ENCODE peak calls at places on chromosome X, in ten cellular contexts. F is suprapubic skin, U is nephron progenitor cell, D is HCT116, C is AG04450, J is hepatocyte, E is mammary epithelial cell, Z is upper lobe of right lung, R is PC-3, P is GM12865. H is an unnamed sample.

GRCh38 chrX:87299563-87300160 is 217.9 kb upstream of the KLHL4 start:
- DNase-seq in U (peak; percentile 3), F (no peak), R (peak; percentile 49), Z (no peak), J (peak; percentile 32), D (no peak), P (peak; percentile 12), C (no peak), E (peak; percentile 1), H (no peak)

GRCh38 chrX:21659320-21659719 is 1.2 kb upstream of the KLHL34 start:
- DNase-seq in J (no peak), E (no peak), U (no peak), P (no peak), R (no peak), F (no peak), C (no peak), D (no peak), Z (no peak), H (no peak)

GRCh38 chrX:24260827-24261550 is 52.9 kb downstream of the SUPT20HL2 start:
- DNase-seq in D (no peak), J (peak; percentile 38), P (peak; percentile 3), F (no peak), U (no peak), Z (no peak), C (no peak), R (no peak), E (no peak), H (no peak)

GRCh38 chrX:133918326-133918725 is 67.1 kb downstream of the GPC3 start:
- DNase-seq in D (no peak), F (no peak), P (no peak), C (no peak), Z (no peak), E (no peak), U (no peak), R (no peak), J (no peak), H (no peak)

GRCh38 chrX:126770179-126770578 is 49.4 kb upstream of the PRR32 start:
- DNase-seq in R (peak; percentile 46), D (no peak), U (no peak), C (no peak), E (peak; percentile 1), P (peak; percentile 0), F (no peak), J (peak; percentile 21), Z (no peak), H (no peak)

GRCh38 chrX:18377802-18378201 is 23.3 kb upstream of the SCML2 start:
- DNase-seq in Z (no peak), U (peak; percentile 18), P (peak; percentile 43), R (peak; percentile 54), E (no peak), F (no peak), C (no peak), J (peak; percentile 25), D (peak; percentile 29), H (no peak)

GRCh38 chrX:150621652-150622051 is 53.2 kb downstream of the MTM1 start:
- DNase-seq in C (no peak), Z (no peak), J (no peak), F (no peak), U (no peak), P (no peak), E (no peak), D (no peak), R (no peak), H (no peak)

GRCh38 chrX:138748480-138748879 is 37.0 kb upstream of the FGF13 start:
- DNase-seq in J (peak; percentile 33), F (no peak), Z (no peak), R (peak; percentile 50), D (no peak), U (no peak), C (no peak), P (peak; percentile 11), E (no peak), H (no peak)

GRCh38 chrX:2547746-2548145 is 47.0 kb upstream of the DHRSX start:
- DNase-seq in E (no peak), C (no peak), P (peak; percentile 7), U (no peak), J (no peak), D (no peak), R (no peak), F (no peak), Z (no peak), H (no peak)

GRCh38 chrX:151359931-151360871 is 36.8 kb upstream of the VMA21 start:
- DNase-seq in C (no peak), D (no peak), E (peak; percentile 2), R (peak; percentile 35), P (peak; percentile 16), U (peak; percentile 68), J (peak; percentile 40), F (no peak), Z (peak; percentile 66), H (no peak)

GRCh38 chrX:1380672-1381233 is 11.2 kb downstream of the SLC25A6 start:
- DNase-seq in P (no peak), J (no peak), D (no peak), F (no peak), Z (peak; percentile 56), E (no peak), C (no peak), R (no peak), U (no peak), H (no peak)

GRCh38 chrX:1213971-1214370 is 1.5 kb upstream of the CRLF2 start:
- DNase-seq in U (no peak), Z (no peak), F (no peak), P (no peak), R (no peak), E (no peak), J (no peak), C (no peak), D (no peak), H (no peak)

GRCh38 chrX:134460005-134460860 is at the start of gene HPRT1:
- DNase-seq in P (peak; percentile 86), Z (peak; percentile 90), F (peak; percentile 83), J (peak; percentile 88), R (peak; percentile 78), E (peak; percentile 65), D (peak; percentile 38), C (peak; percentile 13), U (peak; percentile 84), H (peak; percentile 87)

GRCh38 chrX:51955200-51955599 is 61.8 kb downstream of the MAGED1 start:
- DNase-seq in P (peak; percentile 80), Z (no peak), J (no peak), E (peak; percentile 79), C (no peak), U (no peak), D (no peak), R (peak; percentile 66), F (no peak), H (no peak)

GRCh38 chrX:1392376-1393130 is 640 bp upstream of the SLC25A6 start:
- DNase-seq in Z (peak; percentile 86), R (peak; percentile 45), E (peak; percentile 69), P (peak; percentile 58), F (no peak), J (peak; percentile 87), D (no peak), C (peak; percentile 15), U (peak; percentile 72), H (peak; percentile 92)

GRCh38 chrX:44903107-44903506 is 30.1 kb downstream of the KDM6A start:
- DNase-seq in Z (no peak), J (no peak), C (peak; percentile 3), U (no peak), E (peak; percentile 86), F (no peak), D (peak; percentile 33), P (peak; percentile 45), R (peak; percentile 81), H (no peak)

DNA sequence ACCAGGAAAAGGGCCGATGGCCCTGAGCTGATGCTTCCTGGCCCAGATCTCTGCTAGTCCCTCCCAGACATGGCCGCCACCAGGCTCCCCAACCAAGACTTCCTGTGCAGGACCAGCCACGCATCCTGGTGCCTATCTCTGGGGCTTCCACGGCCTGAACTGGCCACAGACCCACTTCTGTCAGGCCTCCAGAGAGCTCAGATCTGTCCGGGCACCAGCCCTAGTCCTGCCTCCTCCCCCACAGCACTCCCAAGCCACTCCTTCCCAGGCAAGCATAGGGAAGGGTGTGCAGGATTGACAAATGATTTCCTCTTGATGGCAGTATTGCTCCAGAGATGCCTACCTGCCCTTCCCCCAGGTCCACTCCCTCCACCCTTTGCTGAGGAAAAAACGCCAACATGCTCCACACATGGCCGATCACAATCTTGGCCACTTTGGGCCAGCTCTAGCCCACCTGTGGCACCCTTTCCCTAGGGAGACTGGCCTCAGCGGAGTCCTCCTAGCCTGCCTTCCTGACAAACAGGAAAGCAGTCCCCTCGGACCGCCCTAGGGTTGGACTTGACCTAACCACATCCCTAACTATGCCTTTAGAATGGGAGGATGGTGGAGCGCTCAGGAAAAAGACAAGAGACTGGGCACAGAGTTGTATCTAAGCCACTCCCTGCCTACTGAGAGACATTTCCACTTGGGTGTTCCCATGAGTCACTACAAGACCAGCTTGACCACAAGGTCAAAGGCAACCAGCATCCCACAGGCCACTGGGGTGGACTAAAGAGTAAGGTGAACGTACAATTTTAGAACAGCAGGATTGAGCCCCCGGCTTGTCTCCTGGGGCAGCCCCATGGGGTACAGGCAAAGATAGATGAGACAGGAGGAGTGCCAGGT is 277.5 kb upstream of the AGTR2 start:
- DNase-seq in D (peak; percentile 40), J (no peak), F (no peak), R (peak; percentile 71), U (no peak), C (no peak), P (peak; percentile 48), E (peak; percentile 73), Z (no peak), H (peak; percentile 74)
- TF ChIP-seq CTCF in D (peak; percentile 25), J (no peak), F (peak; percentile 16), R (peak; percentile 47), U (no peak), C (no peak), P (peak; percentile 4), E (peak; percentile 32), Z (no peak), H (no peak)

DNA sequence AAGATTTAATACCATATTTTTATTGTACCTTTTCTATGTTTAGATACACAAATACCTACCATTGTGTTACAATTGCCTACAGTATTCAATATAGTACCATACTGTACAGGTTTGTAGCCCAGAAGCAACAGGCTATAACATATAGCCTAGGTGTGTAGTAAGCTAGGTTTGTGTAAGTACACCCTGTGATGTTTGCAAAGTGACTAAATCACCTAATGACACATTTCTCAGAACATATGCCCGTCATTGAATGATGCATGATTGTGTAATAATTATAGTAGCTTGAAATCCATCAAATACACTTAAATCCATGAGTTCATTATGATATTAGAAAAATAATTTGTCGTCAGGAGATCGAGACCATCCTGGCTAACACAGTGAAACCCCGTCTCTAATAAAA is 30.8 kb downstream of the GAB3 start:
- DNase-seq in J (no peak), R (peak; percentile 65), E (no peak), Z (no peak), D (no peak), P (no peak), C (no peak), F (no peak), U (no peak), H (no peak)
- TF ChIP-seq CTCF in J (no peak), R (no peak), E (no peak), Z (no peak), D (no peak), P (no peak), C (no peak), F (no peak), U (no peak), H (no peak)

GRCh38 chrX:41922694-41923171 is 621 bp downstream of the CASK start:
- DNase-seq in C (no peak), Z (peak; percentile 65), D (no peak), F (peak; percentile 70), U (peak; percentile 55), J (peak; percentile 57), E (peak; percentile 14), R (peak; percentile 3), P (peak; percentile 46), H (no peak)
- TF ChIP-seq CTCF in C (no peak), Z (no peak), D (no peak), F (no peak), U (no peak), J (peak; percentile 15), E (no peak), R (peak; percentile 18), P (no peak), H (no peak)

GRCh38 chrX:40552768-40553167 is 28.0 kb upstream of the ATP6AP2 start:
- DNase-seq in J (no peak), Z (no peak), U (no peak), F (no peak), P (peak; percentile 14), D (no peak), C (no peak), R (peak; percentile 34), E (no peak), H (no peak)
- TF ChIP-seq CTCF in J (peak; percentile 34), Z (no peak), U (no peak), F (no peak), P (no peak), D (peak; percentile 34), C (peak; percentile 39), R (peak; percentile 55), E (no peak), H (peak; percentile 62)

H was measured in osteocyte.